ENCODE peak calls at places on chromosomes 3 and 15, in six cellular contexts. One of them, this sample, is unnamed.

GRCh38 chr3:46006646-46007045 is 11.0 kb upstream of the FYCO1 start:
- DNase-seq in cardiac septum: peak
- DNase-seq in SJSA1: no peak
- DNase-seq in stimulated activated CD8-positive, alpha-beta memory T cell treated with anti-CD3 and anti-CD28 coated beads, Interleukin-2, amount 100 ng/mL, for 1 hour: no peak
- DNase-seq in body of pancreas: no peak
- DNase-seq in NCI-H774: no peak
- DNase-seq in this sample: no peak

GRCh38 chr3:48433472-48434118 is 3.7 kb upstream of the PLXNB1 start:
- DNase-seq in stimulated activated CD8-positive, alpha-beta memory T cell treated with anti-CD3 and anti-CD28 coated beads, Interleukin-2, amount 100 ng/mL, for 1 hour: no peak
- DNase-seq in SJSA1: no peak
- DNase-seq in body of pancreas: no peak
- DNase-seq in NCI-H774: no peak
- DNase-seq in cardiac septum: no peak
- DNase-seq in this sample: peak

GRCh38 chr3:123818921-123819429 is 65.2 kb downstream of the MYLK start:
- DNase-seq in stimulated activated CD8-positive, alpha-beta memory T cell treated with anti-CD3 and anti-CD28 coated beads, Interleukin-2, amount 100 ng/mL, for 1 hour: no peak
- DNase-seq in cardiac septum: no peak
- DNase-seq in SJSA1: peak
- DNase-seq in body of pancreas: no peak
- DNase-seq in NCI-H774: no peak
- DNase-seq in this sample: no peak

GRCh38 chr3:83065861-83066260 is 1304.4 kb upstream of the GBE1 start:
- DNase-seq in cardiac septum: no peak
- DNase-seq in NCI-H774: no peak
- DNase-seq in SJSA1: no peak
- DNase-seq in body of pancreas: no peak
- DNase-seq in stimulated activated CD8-positive, alpha-beta memory T cell treated with anti-CD3 and anti-CD28 coated beads, Interleukin-2, amount 100 ng/mL, for 1 hour: no peak
- DNase-seq in this sample: no peak

GRCh38 chr3:37580237-37580636 is 281.4 kb upstream of the CTDSPL start:
- DNase-seq in NCI-H774: no peak
- DNase-seq in cardiac septum: no peak
- DNase-seq in SJSA1: no peak
- DNase-seq in body of pancreas: no peak
- DNase-seq in stimulated activated CD8-positive, alpha-beta memory T cell treated with anti-CD3 and anti-CD28 coated beads, Interleukin-2, amount 100 ng/mL, for 1 hour: no peak
- DNase-seq in this sample: no peak

GRCh38 chr3:23170306-23170705 is 32.8 kb upstream of the UBE2E2 start:
- DNase-seq in stimulated activated CD8-positive, alpha-beta memory T cell treated with anti-CD3 and anti-CD28 coated beads, Interleukin-2, amount 100 ng/mL, for 1 hour: no peak
- DNase-seq in NCI-H774: no peak
- DNase-seq in cardiac septum: no peak
- DNase-seq in body of pancreas: no peak
- DNase-seq in SJSA1: no peak
- DNase-seq in this sample: no peak

GRCh38 chr3:27576171-27576570 is 92.0 kb upstream of the SLC4A7 start:
- DNase-seq in stimulated activated CD8-positive, alpha-beta memory T cell treated with anti-CD3 and anti-CD28 coated beads, Interleukin-2, amount 100 ng/mL, for 1 hour: no peak
- DNase-seq in NCI-H774: no peak
- DNase-seq in body of pancreas: no peak
- DNase-seq in SJSA1: no peak
- DNase-seq in cardiac septum: no peak
- DNase-seq in this sample: no peak

GRCh38 chr3:49171119-49171774 is at the start of gene KLHDC8B:
- DNase-seq in cardiac septum: peak
- DNase-seq in SJSA1: peak
- DNase-seq in stimulated activated CD8-positive, alpha-beta memory T cell treated with anti-CD3 and anti-CD28 coated beads, Interleukin-2, amount 100 ng/mL, for 1 hour: peak
- DNase-seq in body of pancreas: peak
- DNase-seq in NCI-H774: peak
- DNase-seq in this sample: peak

GRCh38 chr15:39114690-39115378 is 466.0 kb upstream of the THBS1 start:
- DNase-seq in NCI-H774: no peak
- DNase-seq in stimulated activated CD8-positive, alpha-beta memory T cell treated with anti-CD3 and anti-CD28 coated beads, Interleukin-2, amount 100 ng/mL, for 1 hour: no peak
- DNase-seq in cardiac septum: no peak
- DNase-seq in SJSA1: no peak
- DNase-seq in body of pancreas: no peak
- DNase-seq in this sample: no peak

GRCh38 chr3:66431494-66431893 is 69.3 kb downstream of the LRIG1 start:
- DNase-seq in SJSA1: no peak
- DNase-seq in stimulated activated CD8-positive, alpha-beta memory T cell treated with anti-CD3 and anti-CD28 coated beads, Interleukin-2, amount 100 ng/mL, for 1 hour: no peak
- DNase-seq in body of pancreas: no peak
- DNase-seq in NCI-H774: no peak
- DNase-seq in cardiac septum: peak
- DNase-seq in this sample: no peak

GRCh38 chr15:72866866-72867616 is 83.5 kb upstream of the ADPGK start:
- DNase-seq in cardiac septum: peak
- DNase-seq in stimulated activated CD8-positive, alpha-beta memory T cell treated with anti-CD3 and anti-CD28 coated beads, Interleukin-2, amount 100 ng/mL, for 1 hour: no peak
- DNase-seq in NCI-H774: no peak
- DNase-seq in body of pancreas: no peak
- DNase-seq in SJSA1: no peak
- DNase-seq in this sample: no peak

GRCh38 chr3:118267588-118267987 is 767.1 kb downstream of the IGSF11 start:
- DNase-seq in NCI-H774: no peak
- DNase-seq in stimulated activated CD8-positive, alpha-beta memory T cell treated with anti-CD3 and anti-CD28 coated beads, Interleukin-2, amount 100 ng/mL, for 1 hour: no peak
- DNase-seq in SJSA1: no peak
- DNase-seq in body of pancreas: no peak
- DNase-seq in cardiac septum: no peak
- DNase-seq in this sample: no peak

GRCh38 chr3:150349314-150350097 is 58.6 kb upstream of the TSC22D2 start:
- DNase-seq in SJSA1: no peak
- DNase-seq in body of pancreas: no peak
- DNase-seq in cardiac septum: peak
- DNase-seq in stimulated activated CD8-positive, alpha-beta memory T cell treated with anti-CD3 and anti-CD28 coated beads, Interleukin-2, amount 100 ng/mL, for 1 hour: no peak
- DNase-seq in NCI-H774: no peak
- DNase-seq in this sample: no peak

GRCh38 chr15:90851114-90851513 is 17.3 kb upstream of the FURIN start:
- DNase-seq in NCI-H774: no peak
- DNase-seq in stimulated activated CD8-positive, alpha-beta memory T cell treated with anti-CD3 and anti-CD28 coated beads, Interleukin-2, amount 100 ng/mL, for 1 hour: no peak
- DNase-seq in SJSA1: no peak
- DNase-seq in cardiac septum: no peak
- DNase-seq in body of pancreas: no peak
- DNase-seq in this sample: no peak

GRCh38 chr3:195558602-195559001 is 15.5 kb upstream of the PPP1R2 start:
- DNase-seq in cardiac septum: no peak
- DNase-seq in SJSA1: no peak
- DNase-seq in NCI-H774: peak
- DNase-seq in body of pancreas: peak
- DNase-seq in stimulated activated CD8-positive, alpha-beta memory T cell treated with anti-CD3 and anti-CD28 coated beads, Interleukin-2, amount 100 ng/mL, for 1 hour: no peak
- DNase-seq in this sample: peak

GRCh38 chr15:80638553-80639167 is 56.5 kb upstream of the ABHD17C start:
- DNase-seq in SJSA1: no peak
- DNase-seq in cardiac septum: no peak
- DNase-seq in NCI-H774: no peak
- DNase-seq in body of pancreas: no peak
- DNase-seq in stimulated activated CD8-positive, alpha-beta memory T cell treated with anti-CD3 and anti-CD28 coated beads, Interleukin-2, amount 100 ng/mL, for 1 hour: no peak
- DNase-seq in this sample: no peak

This sample was measured in left colon.